ENCODE peak calls at places on chromosomes 11 and 22, in four cellular contexts. E is HCT116, C is HepG2, K is K562. H is an unnamed sample.

GRCh38 chr11:134439181-134439580 is 27.1 kb upstream of the B3GAT1 start:
- DNase-seq in E (no peak), C (no peak), K (no peak), H (no peak)

GRCh38 chr11:20949585-20949984 is 280.2 kb downstream of the NELL1 start:
- DNase-seq in E (no peak), C (no peak), K (no peak), H (no peak)

GRCh38 chr11:61587541-61587941 is 6.7 kb upstream of the SYT7 start:
- DNase-seq in E (no peak), C (no peak), K (peak), H (no peak)

GRCh38 chr11:69943506-69943905 is 124.3 kb upstream of the FGF3 start:
- DNase-seq in E (no peak), C (no peak), K (no peak), H (no peak)

GRCh38 chr11:117197516-117198456 is 1.4 kb upstream of the TAGLN start:
- DNase-seq in E (no peak), C (no peak), K (peak), H (peak)

GRCh38 chr11:45765107-45765668 is 39.8 kb upstream of the SLC35C1 start:
- DNase-seq in E (no peak), C (no peak), K (no peak), H (no peak)

GRCh38 chr11:35712533-35712932 is 50.0 kb downstream of the TRIM44 start:
- DNase-seq in E (no peak), C (no peak), K (no peak), H (no peak)

GRCh38 chr22:43099095-43099494 is 9.9 kb upstream of the TTLL1 start:
- DNase-seq in E (no peak), C (no peak), K (no peak), H (no peak)

GRCh38 chr11:63745304-63746170 is 23.0 kb downstream of the ZFTA start:
- DNase-seq in E (no peak), C (no peak), K (peak), H (no peak)

GRCh38 chr11:9701799-9702198 is 37.9 kb downstream of the SWAP70 start:
- DNase-seq in E (no peak), C (no peak), K (no peak), H (no peak)

GRCh38 chr11:45801723-45802315 is 3.1 kb upstream of the SLC35C1 start:
- DNase-seq in E (no peak), C (no peak), K (no peak), H (no peak)

GRCh38 chr11:17277024-17277584 is 565 bp downstream of the NUCB2 start:
- DNase-seq in E (no peak), C (no peak), K (peak), H (no peak)

GRCh38 chr22:45253039-45253641 is 12.4 kb upstream of the KIAA0930 start:
- DNase-seq in E (no peak), C (no peak), K (no peak), H (no peak)

GRCh38 chr11:117901601-117902000 is 25.1 kb upstream of the FXYD6 start:
- DNase-seq in E (no peak), C (no peak), K (no peak), H (no peak)

GRCh38 chr22:41831383-41831782 is 1.5 kb upstream of the SREBF2 start:
- DNase-seq in E (no peak), C (no peak), K (no peak), H (no peak)

GRCh38 chr22:44730490-44731356 is 21.7 kb upstream of the ARHGAP8 start:
- DNase-seq in E (no peak), C (no peak), K (no peak), H (peak)

GRCh38 chr11:8360086-8360828 is 96.6 kb upstream of the LMO1 start:
- DNase-seq in E (no peak), C (peak), K (no peak), H (peak)

GRCh38 chr22:41532908-41533825 is 11.1 kb downstream of the POLR3H start:
- DNase-seq in E (no peak), C (peak), K (peak), H (peak)

GRCh38 chr22:38271927-38272372 is 860 bp downstream of the TMEM184B start:
- DNase-seq in E (no peak), C (no peak), K (no peak), H (no peak)

GRCh38 chr22:44658371-44658953 is 43.5 kb upstream of the PRR5 start:
- DNase-seq in E (no peak), C (no peak), K (no peak), H (peak)

GRCh38 chr11:86464509-86465221 is 90.0 kb downstream of the CCDC81 start:
- DNase-seq in E (no peak), C (no peak), K (no peak), H (no peak)

GRCh38 chr11:122209619-122210377 is 93.8 kb upstream of the BLID start:
- DNase-seq in E (no peak), C (no peak), K (no peak), H (peak)

GRCh38 chr22:25953919-25954318 is 211.9 kb downstream of the MYO18B start:
- DNase-seq in E (no peak), C (peak), K (no peak), H (no peak)

DNA sequence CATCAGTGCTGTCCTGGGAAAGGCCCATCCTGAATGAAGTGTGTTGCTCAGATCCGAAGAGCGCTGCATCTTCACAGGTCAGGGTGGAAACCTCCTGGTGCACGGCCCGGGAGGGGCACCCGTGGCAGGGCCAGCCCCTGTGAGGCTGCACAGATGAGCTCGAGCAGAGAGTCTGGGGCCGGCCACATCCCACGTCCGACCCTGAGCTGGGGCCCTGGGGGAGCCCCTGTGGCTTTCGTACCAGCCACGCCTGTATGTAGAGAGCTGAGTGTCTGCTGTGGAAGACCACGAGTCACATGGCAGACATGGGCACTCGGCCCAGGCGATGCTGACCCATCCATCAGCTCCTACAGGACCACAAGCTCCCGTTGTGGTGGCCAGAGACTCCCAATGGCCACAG is 24.9 kb upstream of the SEPTIN5 start:
- DNase-seq in E (no peak), C (no peak), K (no peak), H (no peak)
- TF ChIP-seq ELF1 in E (no peak), C (no peak), K (no peak), H (no peak)

GRCh38 chr11:115056514-115056913 is 378.2 kb downstream of the NXPE2 start:
- DNase-seq in E (no peak), C (no peak), K (no peak), H (no peak)

GRCh38 chr11:115052601-115053000 is 374.3 kb downstream of the NXPE2 start:
- DNase-seq in E (no peak), C (no peak), K (no peak), H (no peak)

GRCh38 chr11:115060840-115061239 is 382.5 kb downstream of the NXPE2 start:
- DNase-seq in E (no peak), C (no peak), K (no peak), H (no peak)

GRCh38 chr11:115051938-115052590 is 373.7 kb downstream of the NXPE2 start:
- DNase-seq in E (no peak), C (no peak), K (no peak), H (no peak)

GRCh38 chr11:115054541-115055538 is 376.5 kb downstream of the NXPE2 start:
- DNase-seq in E (no peak), C (no peak), K (no peak), H (no peak)
- TF ChIP-seq ELF1 in E (no peak), C (no peak), K (no peak), H (no peak)

DNA sequence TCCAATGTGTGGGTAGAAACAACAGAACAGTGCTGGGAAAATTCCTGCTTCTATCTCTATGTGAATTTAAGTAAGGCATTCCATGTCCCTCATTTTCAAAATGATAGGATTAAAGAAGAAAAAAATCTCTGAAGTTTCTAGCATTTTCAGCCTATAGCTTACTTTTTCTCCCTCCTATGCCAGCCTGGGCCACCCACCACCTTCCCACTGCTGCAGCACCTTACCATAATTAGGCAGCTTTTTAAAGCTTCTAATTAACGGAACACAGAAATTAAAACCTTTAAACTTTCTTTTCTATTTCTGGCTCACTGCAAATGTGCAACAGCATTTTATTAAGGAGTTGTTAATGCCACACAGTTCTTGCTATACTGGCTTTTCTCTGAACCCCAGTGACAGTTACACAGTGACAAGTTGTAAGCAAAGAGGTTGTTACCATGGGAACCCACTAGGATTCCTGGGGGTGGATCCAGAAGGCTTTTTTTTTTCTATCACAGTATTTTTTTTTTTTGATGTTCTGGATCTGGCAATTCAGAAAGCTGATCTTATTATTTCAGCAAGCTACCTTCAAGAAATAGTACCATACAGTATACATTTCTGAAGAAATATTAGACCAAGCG is 20.2 kb downstream of the CELF1 start:
- DNase-seq in E (no peak), C (no peak), K (no peak), H (peak)
- TF ChIP-seq ELF1 in E (no peak), C (no peak), K (no peak), H (no peak)

DNA sequence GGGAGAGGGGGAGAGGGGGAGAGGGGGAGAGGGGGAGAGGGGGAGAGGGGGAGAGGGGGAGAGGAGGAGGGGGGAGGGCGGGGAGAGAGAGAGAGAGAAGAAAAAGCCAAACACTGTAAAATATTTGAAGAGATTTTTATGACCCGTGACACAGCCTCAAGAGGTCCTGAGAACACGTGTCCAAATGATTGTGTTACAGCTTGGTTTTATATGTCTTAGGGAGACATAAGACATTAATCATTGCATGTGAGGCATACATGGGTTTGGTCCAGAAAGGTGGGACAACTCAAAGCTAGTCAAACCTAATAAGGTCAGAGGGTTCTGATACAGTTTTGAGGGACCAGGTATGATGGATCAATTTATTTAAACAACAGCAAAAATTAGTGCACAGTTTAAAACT is 252.0 kb upstream of the ANO3 start:
- DNase-seq in E (no peak), C (no peak), K (no peak), H (no peak)
- TF ChIP-seq ELF1 in E (no peak), C (no peak), K (no peak), H (no peak)

GRCh38 chr11:33500865-33501479 is 199.7 kb downstream of the C11orf91 start:
- DNase-seq in E (no peak), C (peak), K (peak), H (no peak)

GRCh38 chr11:33505140-33505539 is 195.5 kb downstream of the C11orf91 start:
- DNase-seq in E (no peak), C (no peak), K (no peak), H (no peak)

DNA sequence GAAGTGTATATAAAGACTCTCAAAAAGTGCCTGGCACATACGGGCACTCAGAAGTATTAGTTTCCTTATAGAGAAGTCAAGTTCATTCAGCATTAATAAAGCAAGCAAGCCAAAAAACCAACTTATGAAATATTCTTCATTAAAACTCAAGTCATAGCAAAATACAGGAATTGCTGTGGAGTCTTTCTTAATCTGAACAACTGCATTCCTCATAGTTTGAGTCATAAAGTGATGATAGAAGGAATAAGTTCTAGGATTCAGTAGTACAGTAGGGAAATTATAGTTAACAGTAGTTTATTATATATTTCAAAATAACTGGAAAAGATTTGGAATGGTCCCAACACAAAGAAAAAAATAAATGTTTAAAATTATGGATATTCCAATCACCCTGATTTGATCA is 200.3 kb downstream of the C11orf91 start:
- DNase-seq in E (no peak), C (no peak), K (no peak), H (no peak)
- TF ChIP-seq ELF1 in E (no peak), C (no peak), K (no peak), H (no peak)

GRCh38 chr11:2207773-2208621 is 36.4 kb upstream of the TH start:
- DNase-seq in E (no peak), C (no peak), K (no peak), H (peak)
- TF ChIP-seq ELF1 in E (no peak), C (no peak), K (no peak), H (no peak)

GRCh38 chr11:111310088-111310487 is 11.7 kb downstream of the POU2AF3 start:
- DNase-seq in E (no peak), C (no peak), K (no peak), H (no peak)
- TF ChIP-seq ELF1 in E (no peak), C (no peak), K (no peak), H (no peak)